ENCODE peak calls at places on chromosomes 16 and 17, in seven cellular contexts. One of them, this sample, is unnamed.

GRCh38 chr17:15264542-15264941 is 584 bp downstream of the PMP22 start:
- DNase-seq in hippocampal formation: no peak
- DNase-seq in iris pigment epithelial cell: no peak
- DNase-seq in nephron progenitor cell: no peak
- DNase-seq in SW480: peak; percentile 28
- DNase-seq in AG08396: no peak
- DNase-seq in HTR-8/SVneo: no peak
- DNase-seq in this sample: no peak

GRCh38 chr16:86224126-86224525 is 286.2 kb upstream of the FOXF1 start:
- DNase-seq in iris pigment epithelial cell: no peak
- DNase-seq in nephron progenitor cell: no peak
- DNase-seq in AG08396: no peak
- DNase-seq in HTR-8/SVneo: no peak
- DNase-seq in hippocampal formation: no peak
- DNase-seq in SW480: no peak
- DNase-seq in this sample: no peak

GRCh38 chr17:680554-680953 is 34.1 kb downstream of the VPS53 start:
- DNase-seq in hippocampal formation: no peak
- DNase-seq in SW480: no peak
- DNase-seq in nephron progenitor cell: no peak
- DNase-seq in HTR-8/SVneo: no peak
- DNase-seq in iris pigment epithelial cell: no peak
- DNase-seq in AG08396: no peak
- DNase-seq in this sample: no peak

GRCh38 chr16:79089735-79090284 is 510.7 kb downstream of the MAF start:
- DNase-seq in AG08396: no peak
- DNase-seq in HTR-8/SVneo: no peak
- DNase-seq in hippocampal formation: no peak
- DNase-seq in SW480: peak; percentile 53
- DNase-seq in nephron progenitor cell: no peak
- DNase-seq in iris pigment epithelial cell: no peak
- DNase-seq in this sample: no peak

GRCh38 chr16:85321856-85322271 is 209.6 kb upstream of the CIBAR2 start:
- DNase-seq in SW480: no peak
- DNase-seq in nephron progenitor cell: no peak
- DNase-seq in HTR-8/SVneo: no peak
- DNase-seq in AG08396: peak; percentile 92
- DNase-seq in iris pigment epithelial cell: peak; percentile 89
- DNase-seq in hippocampal formation: peak; percentile 67
- DNase-seq in this sample: no peak

GRCh38 chr17:47915667-47916242 is 19.7 kb downstream of the SP2 start:
- DNase-seq in iris pigment epithelial cell: no peak
- DNase-seq in hippocampal formation: no peak
- DNase-seq in AG08396: no peak
- DNase-seq in HTR-8/SVneo: no peak
- DNase-seq in SW480: no peak
- DNase-seq in nephron progenitor cell: no peak
- DNase-seq in this sample: no peak

GRCh38 chr17:56594528-56595418 is 1.3 kb downstream of the NOG start:
- DNase-seq in iris pigment epithelial cell: peak; percentile 26
- DNase-seq in HTR-8/SVneo: peak; percentile 26
- DNase-seq in SW480: peak; percentile 48
- DNase-seq in nephron progenitor cell: no peak
- DNase-seq in hippocampal formation: no peak
- DNase-seq in AG08396: peak; percentile 18
- DNase-seq in this sample: no peak

GRCh38 chr17:76385892-76386786 is 1.7 kb downstream of the SPHK1 start:
- DNase-seq in AG08396: peak; percentile 96
- DNase-seq in HTR-8/SVneo: peak; percentile 95
- DNase-seq in iris pigment epithelial cell: peak; percentile 80
- DNase-seq in SW480: peak; percentile 66
- DNase-seq in hippocampal formation: no peak
- DNase-seq in nephron progenitor cell: peak; percentile 85
- DNase-seq in this sample: peak; percentile 96

GRCh38 chr17:43905985-43906852 is 1.1 kb downstream of the MPP2 start:
- DNase-seq in SW480: peak; percentile 39
- DNase-seq in hippocampal formation: peak; percentile 60
- DNase-seq in AG08396: peak; percentile 76
- DNase-seq in HTR-8/SVneo: peak; percentile 85
- DNase-seq in iris pigment epithelial cell: peak; percentile 43
- DNase-seq in nephron progenitor cell: peak; percentile 75
- DNase-seq in this sample: no peak

GRCh38 chr17:38541281-38541680 is 64.5 kb downstream of the SRCIN1 start:
- DNase-seq in HTR-8/SVneo: no peak
- DNase-seq in SW480: no peak
- DNase-seq in nephron progenitor cell: no peak
- DNase-seq in iris pigment epithelial cell: no peak
- DNase-seq in hippocampal formation: no peak
- DNase-seq in AG08396: no peak
- DNase-seq in this sample: no peak

GRCh38 chr17:41540921-41541625 is 13.0 kb upstream of the KRT19 start:
- DNase-seq in HTR-8/SVneo: no peak
- DNase-seq in hippocampal formation: no peak
- DNase-seq in nephron progenitor cell: no peak
- DNase-seq in AG08396: no peak
- DNase-seq in SW480: peak; percentile 84
- DNase-seq in iris pigment epithelial cell: no peak
- DNase-seq in this sample: no peak

GRCh38 chr16:87406495-87407088 is 14.5 kb downstream of the MAP1LC3B start:
- DNase-seq in HTR-8/SVneo: no peak
- DNase-seq in hippocampal formation: no peak
- DNase-seq in nephron progenitor cell: no peak
- DNase-seq in AG08396: no peak
- DNase-seq in iris pigment epithelial cell: no peak
- DNase-seq in SW480: peak; percentile 41
- DNase-seq in this sample: no peak